ENCODE peak calls at places on chromosome 13, in seven cellular contexts. N is GM12878, M is SK-N-SH, Z is HepG2, K is H1, V is HCT116, A is K562. H is an unnamed sample.
A peak's percentile ranks its signal among the peaks of the same experiment; 100 is the strongest.

GRCh38 chr13:25501231-25501630 is 129.5 kb downstream of the ATP8A2 start:
- DNase-seq in K (no peak), M (no peak), A (no peak), N (no peak), Z (no peak), V (no peak), H (no peak)

GRCh38 chr13:113976711-113977684 is 3.1 kb upstream of the C13orf46 start:
- DNase-seq in V (no peak), K (no peak), N (no peak), Z (no peak), A (no peak), M (no peak), H (no peak)

GRCh38 chr13:48222358-48223015 is 10.5 kb upstream of the ITM2B start:
- DNase-seq in M (no peak), A (no peak), N (no peak), Z (no peak), V (no peak), K (no peak), H (no peak)

GRCh38 chr13:79581870-79582315 is 100.9 kb downstream of the NDFIP2 start:
- DNase-seq in A (no peak), K (no peak), Z (no peak), M (no peak), V (peak; percentile 2), N (no peak), H (no peak)

GRCh38 chr13:59208405-59209195 is 955.1 kb downstream of the DIAPH3 start:
- DNase-seq in V (no peak), K (no peak), Z (no peak), N (no peak), M (no peak), A (no peak), H (no peak)

GRCh38 chr13:30790592-30790991 is 55.2 kb downstream of the ALOX5AP start:
- DNase-seq in Z (no peak), A (no peak), K (no peak), M (no peak), V (no peak), N (no peak), H (no peak)

GRCh38 chr13:102028846-102029245 is 373.0 kb downstream of the FGF14 start:
- DNase-seq in A (no peak), N (no peak), V (no peak), M (no peak), Z (no peak), K (no peak), H (no peak)

GRCh38 chr13:41859555-41859954 is 101.4 kb downstream of the VWA8 start:
- DNase-seq in Z (no peak), K (no peak), A (no peak), V (no peak), N (no peak), M (no peak), H (no peak)

GRCh38 chr13:59950201-59950730 is 213.5 kb downstream of the DIAPH3 start:
- DNase-seq in Z (no peak), N (no peak), A (no peak), V (no peak), M (no peak), K (no peak), H (no peak)

GRCh38 chr13:33536639-33537425 is 251.3 kb upstream of the STARD13 start:
- DNase-seq in Z (no peak), A (no peak), V (no peak), M (no peak), K (no peak), N (no peak), H (peak; percentile 48)

GRCh38 chr13:98960331-98961203 is 17.3 kb downstream of the DOCK9 start:
- DNase-seq in A (no peak), Z (no peak), V (no peak), K (no peak), N (no peak), M (no peak), H (no peak)

GRCh38 chr13:75636339-75637095 is 387 bp downstream of the LMO7 start:
- DNase-seq in K (peak; percentile 76), A (peak; percentile 6), M (peak; percentile 67), N (no peak), Z (peak; percentile 18), V (no peak), H (peak; percentile 43)

GRCh38 chr13:66914155-66914554 is 316.0 kb downstream of the PCDH9 start:
- DNase-seq in V (no peak), M (no peak), A (no peak), Z (no peak), K (no peak), N (no peak), H (no peak)

GRCh38 chr13:33388254-33388998 is 102.9 kb upstream of the STARD13 start:
- DNase-seq in N (no peak), A (no peak), Z (no peak), V (peak; percentile 23), M (no peak), K (no peak), H (peak; percentile 9)

GRCh38 chr13:94239135-94239534 is 240.3 kb downstream of the DCT start:
- DNase-seq in Z (no peak), N (no peak), M (no peak), A (no peak), K (no peak), V (no peak), H (no peak)

GRCh38 chr13:28583661-28584091 is 75.3 kb upstream of the POMP start:
- DNase-seq in A (peak; percentile 33), K (no peak), Z (no peak), V (no peak), N (no peak), M (peak; percentile 9), H (no peak)

GRCh38 chr13:76622336-76623045 is 263.7 kb downstream of the KCTD12 start:
- DNase-seq in A (no peak), Z (no peak), M (peak; percentile 57), V (no peak), K (no peak), N (no peak), H (no peak)

GRCh38 chr13:108266316-108266936 is 3.1 kb upstream of the TNFSF13B start:
- DNase-seq in V (no peak), M (peak; percentile 3), K (no peak), Z (no peak), A (no peak), N (no peak), H (no peak)

GRCh38 chr13:32150794-32151193 is 119.2 kb downstream of the FRY start:
- DNase-seq in Z (no peak), N (no peak), A (no peak), M (no peak), K (no peak), V (no peak), H (no peak)

GRCh38 chr13:24680258-24680920 is at the start of gene ATP12A:
- DNase-seq in K (peak; percentile 90), V (no peak), A (no peak), M (peak; percentile 59), Z (no peak), N (no peak), H (peak; percentile 7)

GRCh38 chr13:111422352-111422751 is 101.9 kb downstream of the TEX29 start:
- DNase-seq in V (no peak), A (no peak), N (no peak), M (no peak), K (no peak), Z (no peak), H (no peak)

GRCh38 chr13:39282400-39282972 is 244.2 kb downstream of the NHLRC3 start:
- DNase-seq in A (no peak), V (no peak), Z (no peak), N (peak; percentile 21), K (no peak), M (no peak), H (no peak)

GRCh38 chr13:34805347-34805746 is 136.7 kb upstream of the NBEA start:
- DNase-seq in M (no peak), A (no peak), K (no peak), N (no peak), Z (no peak), V (no peak), H (no peak)

GRCh38 chr13:98650376-98651107 is 73.6 kb upstream of the STK24 start:
- DNase-seq in V (no peak), M (no peak), N (no peak), K (no peak), Z (no peak), A (no peak), H (peak; percentile 44)

GRCh38 chr13:111283991-111284390 is 36.5 kb upstream of the TEX29 start:
- DNase-seq in A (no peak), V (no peak), M (no peak), Z (no peak), N (no peak), K (no peak), H (no peak)

GRCh38 chr13:37369618-37370017 is 228.9 kb downstream of the POSTN start:
- DNase-seq in V (no peak), Z (no peak), K (no peak), N (no peak), A (no peak), M (no peak), H (no peak)

GRCh38 chr13:38348890-38349289 is 761 bp upstream of the UFM1 start:
- DNase-seq in M (no peak), A (peak; percentile 13), N (no peak), V (no peak), Z (no peak), K (no peak), H (peak; percentile 23)

GRCh38 chr13:77565635-77566034 is 30.1 kb downstream of the SCEL start:
- DNase-seq in M (peak; percentile 39), V (peak; percentile 12), N (no peak), A (peak; percentile 5), K (no peak), Z (peak; percentile 3), H (peak; percentile 52)

GRCh38 chr13:47708386-47708785 is 292.7 kb downstream of the SUCLA2 start:
- DNase-seq in M (no peak), Z (no peak), N (no peak), V (no peak), K (no peak), A (no peak), H (no peak)

GRCh38 chr13:70173236-70173959 is 65.1 kb upstream of the KLHL1 start:
- DNase-seq in A (no peak), N (no peak), V (no peak), Z (no peak), M (no peak), K (no peak), H (no peak)
- TF ChIP-seq JUND in A (no peak), N (no peak), V (no peak), Z (no peak), M (no peak), K (no peak), H (no peak)

GRCh38 chr13:43776680-43777079 is 10.1 kb downstream of the ENOX1 start:
- DNase-seq in M (no peak), A (no peak), Z (no peak), K (no peak), N (no peak), V (no peak), H (no peak)
- TF ChIP-seq JUND in M (no peak), A (no peak), Z (no peak), K (no peak), N (no peak), V (no peak), H (no peak)

DNA sequence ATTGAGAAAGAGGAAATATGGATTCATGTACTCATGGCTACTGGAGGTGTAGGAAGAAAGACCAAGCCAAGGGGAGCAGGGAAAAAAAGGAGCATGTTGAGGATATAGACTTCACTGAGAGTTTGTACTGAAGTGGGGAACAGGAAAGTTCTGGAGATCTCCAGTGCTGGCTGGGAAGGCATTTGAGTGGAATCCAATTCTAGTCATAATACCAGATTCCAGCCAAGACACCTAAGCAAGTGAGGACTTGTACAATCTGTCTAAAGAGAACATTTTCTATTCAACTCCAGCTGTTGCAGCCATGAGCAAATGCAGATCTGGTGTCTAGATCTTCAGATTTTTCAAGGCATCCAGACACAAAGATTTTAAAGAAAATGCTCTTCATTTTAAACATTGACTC is 412.5 kb downstream of the OXGR1 start:
- DNase-seq in K (no peak), N (no peak), V (no peak), M (no peak), Z (no peak), A (no peak), H (no peak)
- TF ChIP-seq JUND in K (no peak), N (no peak), V (no peak), M (no peak), Z (no peak), A (no peak), H (no peak)

GRCh38 chr13:50357586-50358118 is 342.4 kb downstream of the KCNRG start:
- DNase-seq in A (peak; percentile 31), K (no peak), Z (no peak), V (no peak), M (no peak), N (no peak), H (peak; percentile 16)
- TF ChIP-seq JUND in A (peak; percentile 95), K (no peak), Z (no peak), V (no peak), M (no peak), N (no peak), H (peak; percentile 59)